ENCODE peak calls at places on chromosome 4, in six cellular contexts. One of them, this sample, is unnamed.

GRCh38 chr4:87209696-87210095 is 10.7 kb downstream of the KLHL8 start:
- DNase-seq in kidney epithelial cell: no peak
- DNase-seq in SW 1271: no peak
- DNase-seq in activated T-cell treated with anti-CD3 and anti-CD28 coated beads for 4 hours: no peak
- DNase-seq in cardiac muscle cell: no peak
- DNase-seq in GM13976: peak
- DNase-seq in this sample: no peak

GRCh38 chr4:94634266-94634665 is 123.5 kb upstream of the BMPR1B start:
- DNase-seq in kidney epithelial cell: no peak
- DNase-seq in SW 1271: no peak
- DNase-seq in activated T-cell treated with anti-CD3 and anti-CD28 coated beads for 4 hours: no peak
- DNase-seq in cardiac muscle cell: no peak
- DNase-seq in GM13976: no peak
- DNase-seq in this sample: no peak

GRCh38 chr4:85577307-85577706 is 102.4 kb downstream of the ARHGAP24 start:
- DNase-seq in kidney epithelial cell: no peak
- DNase-seq in SW 1271: no peak
- DNase-seq in activated T-cell treated with anti-CD3 and anti-CD28 coated beads for 4 hours: no peak
- DNase-seq in cardiac muscle cell: no peak
- DNase-seq in GM13976: no peak
- DNase-seq in this sample: no peak

GRCh38 chr4:85482000-85482738 is 7.2 kb downstream of the ARHGAP24 start:
- DNase-seq in kidney epithelial cell: no peak
- DNase-seq in SW 1271: no peak
- DNase-seq in activated T-cell treated with anti-CD3 and anti-CD28 coated beads for 4 hours: no peak
- DNase-seq in cardiac muscle cell: no peak
- DNase-seq in GM13976: no peak
- DNase-seq in this sample: no peak

GRCh38 chr4:165873298-165874071 is 448 bp downstream of the TLL1 start:
- DNase-seq in kidney epithelial cell: no peak
- DNase-seq in SW 1271: no peak
- DNase-seq in activated T-cell treated with anti-CD3 and anti-CD28 coated beads for 4 hours: no peak
- DNase-seq in cardiac muscle cell: peak
- DNase-seq in GM13976: peak
- DNase-seq in this sample: no peak

GRCh38 chr4:11535333-11535732 is 106.6 kb upstream of the HS3ST1 start:
- DNase-seq in kidney epithelial cell: no peak
- DNase-seq in SW 1271: no peak
- DNase-seq in activated T-cell treated with anti-CD3 and anti-CD28 coated beads for 4 hours: no peak
- DNase-seq in cardiac muscle cell: no peak
- DNase-seq in GM13976: no peak
- DNase-seq in this sample: no peak

GRCh38 chr4:115944146-115944905 is 830.9 kb upstream of the NDST4 start:
- DNase-seq in kidney epithelial cell: no peak
- DNase-seq in SW 1271: no peak
- DNase-seq in activated T-cell treated with anti-CD3 and anti-CD28 coated beads for 4 hours: no peak
- DNase-seq in cardiac muscle cell: no peak
- DNase-seq in GM13976: no peak
- DNase-seq in this sample: no peak

GRCh38 chr4:101393256-101393655 is 45.9 kb upstream of the PPP3CA start:
- DNase-seq in kidney epithelial cell: peak
- DNase-seq in SW 1271: no peak
- DNase-seq in activated T-cell treated with anti-CD3 and anti-CD28 coated beads for 4 hours: no peak
- DNase-seq in cardiac muscle cell: no peak
- DNase-seq in GM13976: no peak
- DNase-seq in this sample: no peak

GRCh38 chr4:173500841-173501591 is 29.0 kb downstream of the HAND2 start:
- DNase-seq in kidney epithelial cell: no peak
- DNase-seq in SW 1271: no peak
- DNase-seq in activated T-cell treated with anti-CD3 and anti-CD28 coated beads for 4 hours: no peak
- DNase-seq in cardiac muscle cell: no peak
- DNase-seq in GM13976: no peak
- DNase-seq in this sample: no peak

GRCh38 chr4:2911868-2912267 is 51.3 kb downstream of the NOP14 start:
- DNase-seq in kidney epithelial cell: no peak
- DNase-seq in SW 1271: no peak
- DNase-seq in activated T-cell treated with anti-CD3 and anti-CD28 coated beads for 4 hours: no peak
- DNase-seq in cardiac muscle cell: no peak
- DNase-seq in GM13976: no peak
- DNase-seq in this sample: no peak

GRCh38 chr4:129144755-129145206 is 48.8 kb downstream of the C4orf33 start:
- DNase-seq in kidney epithelial cell: no peak
- DNase-seq in SW 1271: no peak
- DNase-seq in activated T-cell treated with anti-CD3 and anti-CD28 coated beads for 4 hours: no peak
- DNase-seq in cardiac muscle cell: no peak
- DNase-seq in GM13976: no peak
- DNase-seq in this sample: peak

GRCh38 chr4:77773101-77773500 is 46.1 kb downstream of the CNOT6L start:
- DNase-seq in kidney epithelial cell: no peak
- DNase-seq in SW 1271: no peak
- DNase-seq in activated T-cell treated with anti-CD3 and anti-CD28 coated beads for 4 hours: no peak
- DNase-seq in cardiac muscle cell: no peak
- DNase-seq in GM13976: no peak
- DNase-seq in this sample: no peak

GRCh38 chr4:107037188-107037587 is 1.1 kb upstream of the DKK2 start:
- DNase-seq in kidney epithelial cell: no peak
- DNase-seq in SW 1271: no peak
- DNase-seq in activated T-cell treated with anti-CD3 and anti-CD28 coated beads for 4 hours: no peak
- DNase-seq in cardiac muscle cell: peak
- DNase-seq in GM13976: no peak
- DNase-seq in this sample: no peak

GRCh38 chr4:85703098-85703497 is 228.1 kb downstream of the ARHGAP24 start:
- DNase-seq in kidney epithelial cell: no peak
- DNase-seq in SW 1271: no peak
- DNase-seq in activated T-cell treated with anti-CD3 and anti-CD28 coated beads for 4 hours: no peak
- DNase-seq in cardiac muscle cell: no peak
- DNase-seq in GM13976: no peak
- DNase-seq in this sample: no peak

GRCh38 chr4:56979674-56980073 is 978 bp downstream of the POLR2B start:
- DNase-seq in kidney epithelial cell: no peak
- DNase-seq in SW 1271: no peak
- DNase-seq in activated T-cell treated with anti-CD3 and anti-CD28 coated beads for 4 hours: peak
- DNase-seq in cardiac muscle cell: peak
- DNase-seq in GM13976: no peak
- DNase-seq in this sample: no peak

GRCh38 chr4:53744446-53745160 is 153.3 kb upstream of the LNX1 start:
- DNase-seq in kidney epithelial cell: no peak
- DNase-seq in SW 1271: no peak
- DNase-seq in activated T-cell treated with anti-CD3 and anti-CD28 coated beads for 4 hours: no peak
- DNase-seq in cardiac muscle cell: peak
- DNase-seq in GM13976: no peak
- DNase-seq in this sample: no peak

GRCh38 chr4:156933633-156934258 is 37.9 kb downstream of the PDGFC start:
- DNase-seq in kidney epithelial cell: peak
- DNase-seq in SW 1271: peak
- DNase-seq in activated T-cell treated with anti-CD3 and anti-CD28 coated beads for 4 hours: no peak
- DNase-seq in cardiac muscle cell: no peak
- DNase-seq in GM13976: no peak
- DNase-seq in this sample: no peak

GRCh38 chr4:76003620-76004019 is 3.7 kb downstream of the CXCL9 start:
- DNase-seq in kidney epithelial cell: no peak
- DNase-seq in SW 1271: no peak
- DNase-seq in activated T-cell treated with anti-CD3 and anti-CD28 coated beads for 4 hours: no peak
- DNase-seq in cardiac muscle cell: no peak
- DNase-seq in GM13976: no peak
- DNase-seq in this sample: no peak

GRCh38 chr4:3037957-3038451 is 36.3 kb downstream of the HTT-AS start:
- DNase-seq in kidney epithelial cell: no peak
- DNase-seq in SW 1271: no peak
- DNase-seq in activated T-cell treated with anti-CD3 and anti-CD28 coated beads for 4 hours: no peak
- DNase-seq in cardiac muscle cell: peak
- DNase-seq in GM13976: no peak
- DNase-seq in this sample: no peak